ENCODE peak calls at places on chromosome 20, in four cellular contexts. A is activated CD4-positive, alpha-beta T cell treated with anti-CD3 and anti-CD28 coated beads, Interleukin-2, amount 50 U/mL, for 24 hours; Z is Daoy; O is effector CD4-positive, alpha-beta T cell. E is an unnamed sample.

GRCh38 chr20:23454816-23455215 is 2.1 kb upstream of the CST11 start:
- DNase-seq in A (no peak), Z (no peak), O (no peak), E (no peak)

GRCh38 chr20:33415948-33416347 is 14.6 kb upstream of the CDK5RAP1 start:
- DNase-seq in A (no peak), Z (peak), O (no peak), E (peak)

GRCh38 chr20:34123309-34123708 is 11.3 kb upstream of the EIF2S2 start:
- DNase-seq in A (no peak), Z (no peak), O (no peak), E (no peak)

GRCh38 chr20:8095648-8096572 is 36.2 kb upstream of the PLCB1 start:
- DNase-seq in A (no peak), Z (no peak), O (no peak), E (no peak)

GRCh38 chr20:36830791-36831691 is 44.9 kb upstream of the TLDC2 start:
- DNase-seq in A (no peak), Z (peak), O (no peak), E (no peak)

GRCh38 chr20:14334306-14334930 is 3.0 kb downstream of the FLRT3 start:
- DNase-seq in A (no peak), Z (peak), O (no peak), E (peak)

GRCh38 chr20:59667131-59667530 is 62.8 kb downstream of the PHACTR3 start:
- DNase-seq in A (no peak), Z (no peak), O (no peak), E (no peak)

GRCh38 chr20:48527771-48528170 is 300.0 kb downstream of the PREX1 start:
- DNase-seq in A (no peak), Z (no peak), O (no peak), E (no peak)

GRCh38 chr20:4802522-4802921 is 80.8 kb downstream of the PRND start:
- DNase-seq in A (no peak), Z (no peak), O (no peak), E (no peak)

GRCh38 chr20:62219992-62220665 is at the start of gene HRH3:
- DNase-seq in A (peak), Z (peak), O (peak), E (no peak)

E was measured in H4.